ENCODE peak calls at places on chromosome 18, in six cellular contexts. One of them, this sample, is unnamed. For H3K9me3, the result is how much of the 10 kb centered on the place peaks cover.

GRCh38 chr18:22640281-22640842 is 222.6 kb upstream of the CTAGE1 start:
- DNase-seq in HepG2: no peak
- DNase-seq in SK-N-SH: no peak
- DNase-seq in HCT116: no peak
- DNase-seq in K562: no peak
- DNase-seq in GM12878: no peak
- DNase-seq in this sample: no peak

GRCh38 chr18:31837879-31838278 is 77.2 kb upstream of the SLC25A52 start:
- DNase-seq in HepG2: no peak
- DNase-seq in SK-N-SH: no peak
- DNase-seq in HCT116: no peak
- DNase-seq in K562: no peak
- DNase-seq in GM12878: no peak
- DNase-seq in this sample: no peak

GRCh38 chr18:40582105-40582504 is 1372.9 kb upstream of the PIK3C3 start:
- DNase-seq in HepG2: no peak
- DNase-seq in SK-N-SH: no peak
- DNase-seq in HCT116: no peak
- DNase-seq in K562: no peak
- DNase-seq in GM12878: no peak
- DNase-seq in this sample: no peak

GRCh38 chr18:53950545-53950944 is 273.9 kb downstream of the MBD2 start:
- DNase-seq in HepG2: no peak
- DNase-seq in SK-N-SH: no peak
- DNase-seq in HCT116: no peak
- DNase-seq in K562: no peak
- DNase-seq in GM12878: no peak
- DNase-seq in this sample: no peak

GRCh38 chr18:6013101-6013790 is 117.9 kb upstream of the TMEM200C start:
- DNase-seq in HepG2: no peak
- DNase-seq in SK-N-SH: no peak
- DNase-seq in HCT116: no peak
- DNase-seq in K562: no peak
- DNase-seq in GM12878: no peak
- DNase-seq in this sample: no peak

GRCh38 chr18:71237636-71238035 is 948.8 kb downstream of the SOCS6 start:
- DNase-seq in HepG2: no peak
- DNase-seq in SK-N-SH: no peak
- DNase-seq in HCT116: no peak
- DNase-seq in K562: no peak
- DNase-seq in GM12878: no peak
- DNase-seq in this sample: no peak

GRCh38 chr18:54983041-54983686 is 23.9 kb upstream of the CCDC68 start:
- DNase-seq in HepG2: peak
- DNase-seq in SK-N-SH: peak
- DNase-seq in HCT116: peak
- DNase-seq in K562: peak
- DNase-seq in GM12878: no peak
- DNase-seq in this sample: no peak

GRCh38 chr18:49443837-49444236 is 16.6 kb downstream of the DYM start:
- DNase-seq in HepG2: no peak
- DNase-seq in SK-N-SH: no peak
- DNase-seq in HCT116: no peak
- DNase-seq in K562: no peak
- DNase-seq in GM12878: no peak
- DNase-seq in this sample: no peak

DNA sequence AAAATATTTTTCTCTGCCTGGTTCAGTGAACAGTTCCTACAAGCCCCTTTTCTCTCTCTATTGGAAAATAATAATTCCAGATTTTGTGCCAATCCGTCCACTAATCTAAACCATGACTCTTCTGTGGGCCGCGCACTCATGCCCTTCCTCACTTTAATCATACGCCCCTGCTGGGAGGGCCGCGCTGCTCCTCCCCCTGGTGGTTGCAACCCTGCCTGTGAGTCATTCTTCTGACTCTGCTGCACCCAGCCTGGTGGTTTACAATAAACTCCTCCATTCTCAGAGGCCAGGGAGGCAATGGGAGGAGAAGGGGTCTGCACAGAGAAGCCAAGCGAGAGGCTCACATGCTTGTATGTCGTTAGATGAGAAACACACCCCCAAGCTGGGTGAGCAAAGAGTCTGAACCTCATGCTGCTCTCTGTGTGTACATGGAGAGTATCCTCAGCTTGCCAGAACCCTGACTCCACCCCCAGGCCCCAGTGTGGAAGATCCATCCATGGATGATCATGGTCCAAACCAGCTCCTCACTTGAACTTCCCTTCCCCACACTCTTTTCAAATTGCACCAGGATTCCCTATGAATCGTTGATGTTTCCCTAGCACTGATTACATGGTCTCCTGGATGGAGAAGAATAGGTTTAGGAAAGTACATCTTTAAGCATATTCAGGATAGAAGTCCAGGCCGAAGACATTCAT is 228.9 kb downstream of the ANKRD30B start:
- DNase-seq in HepG2: no peak
- DNase-seq in SK-N-SH: no peak
- DNase-seq in HCT116: no peak
- DNase-seq in K562: no peak
- DNase-seq in GM12878: no peak
- DNase-seq in this sample: no peak
- TF ChIP-seq YY1 in HepG2: no peak
- TF ChIP-seq YY1 in SK-N-SH: no peak
- TF ChIP-seq YY1 in HCT116: no peak
- TF ChIP-seq YY1 in K562: no peak
- TF ChIP-seq YY1 in GM12878: no peak
- TF ChIP-seq YY1 in this sample: no peak

GRCh38 chr18:44214396-44214795 is 466.3 kb upstream of the SETBP1 start:
- DNase-seq in HepG2: no peak
- DNase-seq in SK-N-SH: no peak
- DNase-seq in HCT116: no peak
- DNase-seq in K562: no peak
- DNase-seq in GM12878: no peak
- DNase-seq in this sample: no peak
- H3K9me3 ChIP-seq in HepG2: half or more
- H3K9me3 ChIP-seq in SK-N-SH: under half
- H3K9me3 ChIP-seq in HCT116: under half
- H3K9me3 ChIP-seq in K562: under half
- H3K9me3 ChIP-seq in GM12878: under half
- H3K9me3 ChIP-seq in this sample: under half

GRCh38 chr18:13797157-13797611 is 26.8 kb upstream of the MC5R start:
- DNase-seq in HepG2: peak
- DNase-seq in SK-N-SH: no peak
- DNase-seq in HCT116: no peak
- DNase-seq in K562: no peak
- DNase-seq in GM12878: no peak
- DNase-seq in this sample: no peak

GRCh38 chr18:13801260-13801601 is 22.7 kb upstream of the MC5R start:
- DNase-seq in HepG2: no peak
- DNase-seq in SK-N-SH: no peak
- DNase-seq in HCT116: no peak
- DNase-seq in K562: no peak
- DNase-seq in GM12878: no peak
- DNase-seq in this sample: no peak

GRCh38 chr18:13804305-13804704 is 19.6 kb upstream of the MC5R start:
- DNase-seq in HepG2: no peak
- DNase-seq in SK-N-SH: no peak
- DNase-seq in HCT116: no peak
- DNase-seq in K562: no peak
- DNase-seq in GM12878: peak
- DNase-seq in this sample: no peak

GRCh38 chr18:13799396-13799795 is 24.6 kb upstream of the MC5R start:
- DNase-seq in HepG2: no peak
- DNase-seq in SK-N-SH: no peak
- DNase-seq in HCT116: no peak
- DNase-seq in K562: no peak
- DNase-seq in GM12878: no peak
- DNase-seq in this sample: no peak

DNA sequence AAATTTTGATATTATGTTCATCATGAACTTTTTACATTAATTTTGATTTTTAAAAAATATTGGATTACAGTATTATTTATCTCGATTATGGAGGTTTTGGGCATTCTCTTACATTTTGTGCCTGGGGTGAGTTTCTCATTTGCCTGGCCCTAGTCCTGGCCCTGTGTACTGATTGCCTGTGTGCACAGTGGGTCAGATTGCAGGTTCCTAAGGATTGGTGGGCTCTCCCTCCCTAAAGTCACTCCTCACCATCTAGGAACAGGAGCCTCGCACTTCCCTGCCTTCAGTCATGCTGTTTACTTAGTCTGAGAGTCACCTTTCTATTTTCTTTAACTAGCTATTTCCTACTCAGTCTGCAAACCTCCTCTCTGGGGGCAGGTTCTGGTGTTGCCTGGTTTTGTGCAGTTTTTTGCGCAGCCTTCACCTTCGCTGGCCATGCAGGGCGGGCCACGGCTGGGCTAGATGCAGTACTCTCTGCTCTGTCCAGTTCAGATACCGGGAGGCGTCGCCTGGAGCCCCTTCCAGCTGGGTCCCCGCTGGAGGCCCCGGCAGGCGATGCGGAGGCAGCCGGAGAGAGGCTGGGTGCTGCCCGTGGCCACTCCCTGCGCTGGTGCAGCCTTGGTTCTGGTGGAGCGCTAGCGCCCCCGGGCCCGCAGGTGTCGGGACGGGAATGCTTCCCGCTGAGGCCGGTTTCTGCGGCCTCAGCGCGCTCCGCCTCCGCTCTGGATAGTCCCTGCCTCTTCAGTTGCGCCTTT is 23.3 kb upstream of the MC5R start:
- DNase-seq in HepG2: peak
- DNase-seq in SK-N-SH: peak
- DNase-seq in HCT116: peak
- DNase-seq in K562: peak
- DNase-seq in GM12878: no peak
- DNase-seq in this sample: no peak
- TF ChIP-seq YY1 in HepG2: no peak
- TF ChIP-seq YY1 in SK-N-SH: no peak
- TF ChIP-seq YY1 in HCT116: no peak
- TF ChIP-seq YY1 in K562: no peak
- TF ChIP-seq YY1 in GM12878: no peak
- TF ChIP-seq YY1 in this sample: no peak

DNA sequence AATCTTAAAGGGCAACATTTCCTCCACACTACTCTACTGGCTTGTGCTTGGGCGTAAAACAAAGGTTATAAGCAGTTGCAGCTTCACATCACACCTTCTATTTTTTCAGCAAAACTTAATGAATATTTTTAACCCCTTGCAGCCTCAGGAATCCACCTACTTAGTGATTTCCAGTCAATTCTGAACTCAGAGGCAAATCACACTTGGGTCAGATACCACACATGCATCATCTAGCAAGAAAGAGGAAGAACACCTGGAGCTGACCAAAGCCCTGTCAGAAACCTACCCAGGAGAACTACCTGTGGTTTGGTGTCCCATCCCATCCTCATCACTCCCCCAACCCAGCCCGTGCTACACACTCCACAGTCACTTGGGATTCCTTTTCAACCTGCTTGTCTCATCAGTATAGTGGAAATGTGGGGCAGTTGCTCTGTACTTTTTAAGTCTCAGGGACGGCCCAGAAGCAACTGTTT is 25.5 kb downstream of the PIAS2 start:
- DNase-seq in HepG2: no peak
- DNase-seq in SK-N-SH: no peak
- DNase-seq in HCT116: no peak
- DNase-seq in K562: no peak
- DNase-seq in GM12878: peak
- DNase-seq in this sample: no peak
- H3K9me3 ChIP-seq in HepG2: under half
- H3K9me3 ChIP-seq in SK-N-SH: under half
- H3K9me3 ChIP-seq in HCT116: under half
- H3K9me3 ChIP-seq in K562: under half
- H3K9me3 ChIP-seq in GM12878: under half
- H3K9me3 ChIP-seq in this sample: under half

GRCh38 chr18:68456985-68457384 is 257.9 kb downstream of the TMX3 start:
- DNase-seq in HepG2: peak
- DNase-seq in SK-N-SH: no peak
- DNase-seq in HCT116: no peak
- DNase-seq in K562: no peak
- DNase-seq in GM12878: no peak
- DNase-seq in this sample: no peak
- TF ChIP-seq YY1 in HepG2: no peak
- TF ChIP-seq YY1 in SK-N-SH: no peak
- TF ChIP-seq YY1 in HCT116: no peak
- TF ChIP-seq YY1 in K562: no peak
- TF ChIP-seq YY1 in GM12878: no peak
- TF ChIP-seq YY1 in this sample: no peak

GRCh38 chr18:27894746-27895145 is 282.2 kb downstream of the CDH2 start:
- DNase-seq in HepG2: no peak
- DNase-seq in SK-N-SH: no peak
- DNase-seq in HCT116: no peak
- DNase-seq in K562: no peak
- DNase-seq in GM12878: no peak
- DNase-seq in this sample: no peak
- H3K9me3 ChIP-seq in HepG2: under half
- H3K9me3 ChIP-seq in SK-N-SH: under half
- H3K9me3 ChIP-seq in HCT116: under half
- H3K9me3 ChIP-seq in K562: under half
- H3K9me3 ChIP-seq in GM12878: under half
- H3K9me3 ChIP-seq in this sample: under half

GRCh38 chr18:13280066-13280795 is 61.7 kb downstream of the LDLRAD4 start:
- DNase-seq in HepG2: no peak
- DNase-seq in SK-N-SH: no peak
- DNase-seq in HCT116: no peak
- DNase-seq in K562: no peak
- DNase-seq in GM12878: no peak
- DNase-seq in this sample: peak
- TF ChIP-seq YY1 in HepG2: no peak
- TF ChIP-seq YY1 in SK-N-SH: no peak
- TF ChIP-seq YY1 in HCT116: no peak
- TF ChIP-seq YY1 in K562: no peak
- TF ChIP-seq YY1 in GM12878: no peak
- TF ChIP-seq YY1 in this sample: no peak

This sample was measured in NT2/D1.